ENCODE peak calls at places on chromosomes 1 and 21, in seven cellular contexts. One of them, this sample, is unnamed.

GRCh38 chr21:43903451-43904091 is 38.5 kb downstream of the AGPAT3 start:
- DNase-seq in mammary epithelial cell: no peak
- DNase-seq in transverse colon: peak
- DNase-seq in cardiac muscle cell: no peak
- DNase-seq in A549: no peak
- DNase-seq in activated CD4-positive, alpha-beta T cell treated with anti-CD3 and anti-CD28 coated beads for 1 hour: no peak
- DNase-seq in fibroblast of the conjunctiva: no peak
- DNase-seq in this sample: no peak

GRCh38 chr1:175673236-175674150 is 69.9 kb downstream of the TNR start:
- DNase-seq in A549: no peak
- DNase-seq in mammary epithelial cell: peak
- DNase-seq in fibroblast of the conjunctiva: no peak
- DNase-seq in activated CD4-positive, alpha-beta T cell treated with anti-CD3 and anti-CD28 coated beads for 1 hour: no peak
- DNase-seq in transverse colon: no peak
- DNase-seq in cardiac muscle cell: peak
- DNase-seq in this sample: peak

GRCh38 chr1:55150880-55151582 is 64.1 kb downstream of the USP24 start:
- DNase-seq in mammary epithelial cell: no peak
- DNase-seq in cardiac muscle cell: no peak
- DNase-seq in fibroblast of the conjunctiva: no peak
- DNase-seq in transverse colon: no peak
- DNase-seq in A549: no peak
- DNase-seq in activated CD4-positive, alpha-beta T cell treated with anti-CD3 and anti-CD28 coated beads for 1 hour: no peak
- DNase-seq in this sample: no peak

GRCh38 chr21:25350056-25350455 is 257.2 kb downstream of the MRPL39 start:
- DNase-seq in activated CD4-positive, alpha-beta T cell treated with anti-CD3 and anti-CD28 coated beads for 1 hour: no peak
- DNase-seq in cardiac muscle cell: peak
- DNase-seq in mammary epithelial cell: no peak
- DNase-seq in A549: no peak
- DNase-seq in transverse colon: no peak
- DNase-seq in fibroblast of the conjunctiva: peak
- DNase-seq in this sample: peak

GRCh38 chr1:43617668-43618067 is 32.3 kb upstream of the KDM4A start:
- DNase-seq in activated CD4-positive, alpha-beta T cell treated with anti-CD3 and anti-CD28 coated beads for 1 hour: no peak
- DNase-seq in cardiac muscle cell: no peak
- DNase-seq in transverse colon: no peak
- DNase-seq in mammary epithelial cell: no peak
- DNase-seq in A549: no peak
- DNase-seq in fibroblast of the conjunctiva: no peak
- DNase-seq in this sample: no peak

GRCh38 chr1:102550729-102551384 is 554.1 kb upstream of the OLFM3 start:
- DNase-seq in mammary epithelial cell: peak
- DNase-seq in activated CD4-positive, alpha-beta T cell treated with anti-CD3 and anti-CD28 coated beads for 1 hour: no peak
- DNase-seq in transverse colon: no peak
- DNase-seq in A549: peak
- DNase-seq in cardiac muscle cell: peak
- DNase-seq in fibroblast of the conjunctiva: peak
- DNase-seq in this sample: peak

GRCh38 chr1:212229654-212230053 is 55.6 kb upstream of the PPP2R5A start:
- DNase-seq in fibroblast of the conjunctiva: no peak
- DNase-seq in mammary epithelial cell: peak
- DNase-seq in transverse colon: no peak
- DNase-seq in A549: no peak
- DNase-seq in activated CD4-positive, alpha-beta T cell treated with anti-CD3 and anti-CD28 coated beads for 1 hour: no peak
- DNase-seq in cardiac muscle cell: peak
- DNase-seq in this sample: peak

GRCh38 chr1:154751690-154752089 is 118.4 kb downstream of the KCNN3 start:
- DNase-seq in cardiac muscle cell: peak
- DNase-seq in activated CD4-positive, alpha-beta T cell treated with anti-CD3 and anti-CD28 coated beads for 1 hour: no peak
- DNase-seq in fibroblast of the conjunctiva: peak
- DNase-seq in A549: no peak
- DNase-seq in mammary epithelial cell: no peak
- DNase-seq in transverse colon: no peak
- DNase-seq in this sample: no peak

GRCh38 chr1:117093091-117093534 is 28.4 kb downstream of the TRIM45 start:
- DNase-seq in fibroblast of the conjunctiva: peak
- DNase-seq in transverse colon: peak
- DNase-seq in cardiac muscle cell: peak
- DNase-seq in mammary epithelial cell: peak
- DNase-seq in activated CD4-positive, alpha-beta T cell treated with anti-CD3 and anti-CD28 coated beads for 1 hour: no peak
- DNase-seq in A549: peak
- DNase-seq in this sample: peak

GRCh38 chr1:46770541-46770940 is 28.3 kb upstream of the CYP4B1 start:
- DNase-seq in cardiac muscle cell: no peak
- DNase-seq in fibroblast of the conjunctiva: no peak
- DNase-seq in activated CD4-positive, alpha-beta T cell treated with anti-CD3 and anti-CD28 coated beads for 1 hour: no peak
- DNase-seq in mammary epithelial cell: peak
- DNase-seq in A549: no peak
- DNase-seq in transverse colon: no peak
- DNase-seq in this sample: no peak

GRCh38 chr1:11979453-11979817 is 809 bp upstream of the MFN2 start:
- DNase-seq in cardiac muscle cell: no peak
- DNase-seq in A549: no peak
- DNase-seq in activated CD4-positive, alpha-beta T cell treated with anti-CD3 and anti-CD28 coated beads for 1 hour: no peak
- DNase-seq in mammary epithelial cell: no peak
- DNase-seq in fibroblast of the conjunctiva: no peak
- DNase-seq in transverse colon: no peak
- DNase-seq in this sample: no peak